ENCODE peak calls at places on chromosomes 5 and 9, in five cellular contexts. One of them, this sample, is unnamed.

GRCh38 chr5:160869962-160870521 is 18.0 kb upstream of the ATP10B start:
- DNase-seq in H9: no peak
- DNase-seq in OCI-LY7: no peak
- DNase-seq in IMR-90: no peak
- DNase-seq in GM23338: peak; percentile 35
- DNase-seq in this sample: no peak

GRCh38 chr5:12162863-12163262 is 258.6 kb upstream of the CTNND2 start:
- DNase-seq in H9: no peak
- DNase-seq in OCI-LY7: no peak
- DNase-seq in IMR-90: no peak
- DNase-seq in GM23338: no peak
- DNase-seq in this sample: no peak

GRCh38 chr5:1526681-1527131 is 2.9 kb upstream of the LPCAT1 start:
- DNase-seq in H9: no peak
- DNase-seq in OCI-LY7: peak; percentile 32
- DNase-seq in IMR-90: no peak
- DNase-seq in GM23338: no peak
- DNase-seq in this sample: no peak

GRCh38 chr9:89483592-89484474 is 14.1 kb downstream of the SEMA4D start:
- DNase-seq in H9: peak; percentile 23
- DNase-seq in OCI-LY7: peak; percentile 72
- DNase-seq in GM23338: no peak
- DNase-seq in IMR-90: no peak
- DNase-seq in this sample: no peak

GRCh38 chr5:154523704-154524103 is 45.7 kb upstream of the HAND1 start:
- DNase-seq in H9: no peak
- DNase-seq in OCI-LY7: no peak
- DNase-seq in GM23338: no peak
- DNase-seq in IMR-90: no peak
- DNase-seq in this sample: no peak

GRCh38 chr5:52947851-52948250 is 41.3 kb upstream of the ITGA2 start:
- DNase-seq in GM23338: no peak
- DNase-seq in H9: no peak
- DNase-seq in IMR-90: peak; percentile 37
- DNase-seq in OCI-LY7: no peak
- DNase-seq in this sample: no peak

GRCh38 chr5:6775595-6775994 is 62.4 kb downstream of the TENT4A start:
- DNase-seq in H9: no peak
- DNase-seq in GM23338: no peak
- DNase-seq in IMR-90: no peak
- DNase-seq in OCI-LY7: no peak
- DNase-seq in this sample: no peak

GRCh38 chr5:125412561-125413535 is 666.4 kb upstream of the ZNF608 start:
- DNase-seq in GM23338: peak; percentile 85
- DNase-seq in OCI-LY7: peak; percentile 37
- DNase-seq in H9: peak; percentile 87
- DNase-seq in IMR-90: peak; percentile 91
- DNase-seq in this sample: peak; percentile 39

GRCh38 chr5:181035991-181036815 is 3.9 kb upstream of the BTNL9 start:
- DNase-seq in OCI-LY7: no peak
- DNase-seq in GM23338: no peak
- DNase-seq in IMR-90: no peak
- DNase-seq in H9: no peak
- DNase-seq in this sample: no peak

GRCh38 chr9:124260769-124261603 is 3.2 kb downstream of the NEK6 start:
- DNase-seq in IMR-90: peak; percentile 69
- DNase-seq in H9: no peak
- DNase-seq in OCI-LY7: peak; percentile 33
- DNase-seq in GM23338: no peak
- DNase-seq in this sample: peak; percentile 77

GRCh38 chr5:149014634-149015033 is 48.2 kb downstream of the SH3TC2 start:
- DNase-seq in GM23338: no peak
- DNase-seq in OCI-LY7: no peak
- DNase-seq in H9: no peak
- DNase-seq in IMR-90: no peak
- DNase-seq in this sample: no peak

GRCh38 chr5:146533260-146533857 is 17.4 kb upstream of the GPR151 start:
- DNase-seq in H9: peak; percentile 83
- DNase-seq in IMR-90: peak; percentile 50
- DNase-seq in OCI-LY7: peak; percentile 81
- DNase-seq in GM23338: peak; percentile 91
- DNase-seq in this sample: peak; percentile 39

GRCh38 chr5:15695171-15695676 is 195.2 kb downstream of the FBXL7 start:
- DNase-seq in H9: no peak
- DNase-seq in GM23338: no peak
- DNase-seq in OCI-LY7: no peak
- DNase-seq in IMR-90: peak; percentile 50
- DNase-seq in this sample: no peak

GRCh38 chr5:123722451-123722850 is 210.5 kb downstream of the CSNK1G3 start:
- DNase-seq in IMR-90: no peak
- DNase-seq in GM23338: no peak
- DNase-seq in H9: no peak
- DNase-seq in OCI-LY7: no peak
- DNase-seq in this sample: no peak

GRCh38 chr5:125992050-125992449 is 431.2 kb upstream of the GRAMD2B start:
- DNase-seq in IMR-90: no peak
- DNase-seq in GM23338: no peak
- DNase-seq in H9: no peak
- DNase-seq in OCI-LY7: no peak
- DNase-seq in this sample: no peak

GRCh38 chr5:74233571-74233970 is 407.0 kb downstream of the ENC1 start:
- DNase-seq in OCI-LY7: no peak
- DNase-seq in IMR-90: peak; percentile 84
- DNase-seq in GM23338: no peak
- DNase-seq in H9: no peak
- DNase-seq in this sample: peak; percentile 89

GRCh38 chr5:141475625-141476131 is at the start of gene PCDHGC3:
- DNase-seq in OCI-LY7: peak; percentile 85
- DNase-seq in GM23338: peak; percentile 95
- DNase-seq in H9: peak; percentile 94
- DNase-seq in IMR-90: peak; percentile 95
- DNase-seq in this sample: peak; percentile 71

GRCh38 chr5:108260105-108260857 is 121.6 kb downstream of the FBXL17 start:
- DNase-seq in GM23338: peak; percentile 95
- DNase-seq in OCI-LY7: peak; percentile 64
- DNase-seq in H9: peak; percentile 80
- DNase-seq in IMR-90: peak; percentile 85
- DNase-seq in this sample: peak; percentile 43

GRCh38 chr5:14332038-14332631 is 189.0 kb downstream of the TRIO start:
- DNase-seq in OCI-LY7: no peak
- DNase-seq in IMR-90: no peak
- DNase-seq in GM23338: no peak
- DNase-seq in H9: no peak
- DNase-seq in this sample: no peak
- H3K4me2 ChIP-seq in OCI-LY7: no peak overlapping the region
- H3K4me2 ChIP-seq in IMR-90: no peak overlapping the region
- H3K4me2 ChIP-seq in GM23338: no peak overlapping the region
- H3K4me2 ChIP-seq in H9: no peak overlapping the region
- H3K4me2 ChIP-seq in this sample: no peak overlapping the region

GRCh38 chr5:482506-482905 is 39.5 kb downstream of the EXOC3 start:
- DNase-seq in GM23338: no peak
- DNase-seq in IMR-90: no peak
- DNase-seq in H9: no peak
- DNase-seq in OCI-LY7: no peak
- DNase-seq in this sample: no peak

GRCh38 chr5:482021-482420 is 39.0 kb downstream of the EXOC3 start:
- DNase-seq in OCI-LY7: no peak
- DNase-seq in GM23338: no peak
- DNase-seq in IMR-90: no peak
- DNase-seq in H9: no peak
- DNase-seq in this sample: no peak

GRCh38 chr5:479566-480319 is 36.8 kb downstream of the EXOC3 start:
- DNase-seq in GM23338: no peak
- DNase-seq in IMR-90: no peak
- DNase-seq in H9: no peak
- DNase-seq in OCI-LY7: no peak
- DNase-seq in this sample: no peak

GRCh38 chr5:483011-483410 is 40.0 kb downstream of the EXOC3 start:
- DNase-seq in IMR-90: no peak
- DNase-seq in OCI-LY7: no peak
- DNase-seq in H9: no peak
- DNase-seq in GM23338: no peak
- DNase-seq in this sample: no peak

DNA sequence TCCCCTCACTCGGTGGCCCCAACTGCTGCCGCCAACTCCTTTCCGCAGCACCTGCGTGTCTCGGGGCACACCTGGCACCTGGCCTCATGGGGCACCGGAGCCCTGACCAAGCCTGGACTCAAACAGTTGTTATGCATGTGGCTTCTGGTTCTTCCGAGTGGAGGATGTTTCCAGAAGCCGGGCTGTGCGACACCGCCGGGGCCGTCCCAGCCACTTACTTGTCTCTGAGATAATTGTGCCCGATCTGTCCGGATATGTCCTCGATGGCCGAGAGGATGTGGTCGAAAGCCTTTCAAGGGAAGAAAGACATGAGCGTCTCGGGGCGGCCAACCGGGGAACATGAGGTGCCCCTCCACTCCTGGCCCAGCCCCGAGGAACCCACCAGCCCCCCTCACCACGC is 38.4 kb downstream of the EXOC3 start:
- DNase-seq in GM23338: no peak
- DNase-seq in OCI-LY7: no peak
- DNase-seq in IMR-90: no peak
- DNase-seq in H9: no peak
- DNase-seq in this sample: no peak
- H3K4me2 ChIP-seq in GM23338: no peak overlapping the region
- H3K4me2 ChIP-seq in OCI-LY7: no peak overlapping the region
- H3K4me2 ChIP-seq in IMR-90: no peak overlapping the region
- H3K4me2 ChIP-seq in H9: no peak overlapping the region
- H3K4me2 ChIP-seq in this sample: no peak overlapping the region

GRCh38 chr9:132384376-132384775 is 22.3 kb downstream of the TTF1 start:
- DNase-seq in OCI-LY7: peak; percentile 88
- DNase-seq in GM23338: no peak
- DNase-seq in H9: no peak
- DNase-seq in IMR-90: no peak
- DNase-seq in this sample: no peak
- H3K4me2 ChIP-seq in OCI-LY7: peak overlapping the region; percentile 87
- H3K4me2 ChIP-seq in GM23338: no peak overlapping the region
- H3K4me2 ChIP-seq in H9: no peak overlapping the region
- H3K4me2 ChIP-seq in IMR-90: no peak overlapping the region
- H3K4me2 ChIP-seq in this sample: no peak overlapping the region

DNA sequence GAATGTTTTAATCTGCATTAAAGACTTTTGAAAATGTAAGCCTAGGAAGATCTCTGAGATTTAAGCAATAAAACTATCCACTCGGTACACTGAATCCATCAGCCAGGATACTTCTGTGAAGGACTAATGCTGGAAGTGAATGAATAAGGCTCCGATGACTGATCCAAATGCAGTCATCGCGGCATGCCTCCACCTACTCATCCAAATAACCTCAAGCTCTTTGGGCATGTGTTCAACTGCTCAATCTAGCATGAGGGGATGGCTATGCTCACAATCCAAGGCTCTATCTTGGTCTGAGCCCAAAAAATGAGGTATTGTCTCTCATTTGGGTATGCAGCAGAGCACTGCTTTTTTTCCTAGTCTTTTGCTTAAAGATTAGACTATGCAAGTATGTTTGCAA is 19.2 kb downstream of the MARCHF3 start:
- DNase-seq in GM23338: no peak
- DNase-seq in IMR-90: peak; percentile 97
- DNase-seq in OCI-LY7: no peak
- DNase-seq in H9: no peak
- DNase-seq in this sample: no peak
- H3K4me2 ChIP-seq in GM23338: no peak overlapping the region
- H3K4me2 ChIP-seq in IMR-90: peak overlapping the region; percentile 24
- H3K4me2 ChIP-seq in OCI-LY7: no peak overlapping the region
- H3K4me2 ChIP-seq in H9: no peak overlapping the region
- H3K4me2 ChIP-seq in this sample: no peak overlapping the region

GRCh38 chr5:174301848-174302625 is 256.5 kb downstream of the NSG2 start:
- DNase-seq in IMR-90: no peak
- DNase-seq in GM23338: no peak
- DNase-seq in H9: peak; percentile 15
- DNase-seq in OCI-LY7: no peak
- DNase-seq in this sample: no peak

GRCh38 chr5:174303437-174304045 is 258.0 kb downstream of the NSG2 start:
- DNase-seq in H9: peak; percentile 15
- DNase-seq in IMR-90: no peak
- DNase-seq in GM23338: no peak
- DNase-seq in OCI-LY7: no peak
- DNase-seq in this sample: no peak

GRCh38 chr5:174305241-174305681 is 259.8 kb downstream of the NSG2 start:
- DNase-seq in OCI-LY7: no peak
- DNase-seq in GM23338: no peak
- DNase-seq in IMR-90: no peak
- DNase-seq in H9: peak; percentile 15
- DNase-seq in this sample: no peak

GRCh38 chr5:174300941-174301761 is 255.6 kb downstream of the NSG2 start:
- DNase-seq in IMR-90: no peak
- DNase-seq in OCI-LY7: no peak
- DNase-seq in H9: peak; percentile 13
- DNase-seq in GM23338: no peak
- DNase-seq in this sample: no peak

DNA sequence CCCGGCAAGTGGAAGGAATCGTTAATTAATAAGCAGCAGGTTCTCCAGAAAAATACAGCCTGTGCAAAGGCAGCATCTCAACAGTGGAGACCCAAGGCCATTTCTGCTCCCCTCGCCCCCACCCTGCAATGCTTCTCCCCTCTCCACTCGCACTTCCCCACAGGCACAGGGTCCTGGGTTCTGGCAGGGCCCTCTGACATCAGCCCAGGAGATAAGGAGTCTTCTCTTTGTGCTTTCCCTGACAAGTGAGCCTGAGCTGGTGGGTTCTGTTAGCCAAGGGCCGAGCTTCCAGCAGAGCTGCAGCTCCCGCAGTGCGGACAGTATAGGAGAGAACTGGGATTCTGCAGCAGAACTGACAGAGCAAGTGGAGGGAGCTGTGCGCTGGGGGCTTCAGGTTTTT is 257.5 kb downstream of the NSG2 start:
- DNase-seq in H9: no peak
- DNase-seq in GM23338: no peak
- DNase-seq in OCI-LY7: no peak
- DNase-seq in IMR-90: no peak
- DNase-seq in this sample: no peak
- H3K4me2 ChIP-seq in H9: no peak overlapping the region
- H3K4me2 ChIP-seq in GM23338: no peak overlapping the region
- H3K4me2 ChIP-seq in OCI-LY7: no peak overlapping the region
- H3K4me2 ChIP-seq in IMR-90: no peak overlapping the region
- H3K4me2 ChIP-seq in this sample: no peak overlapping the region

GRCh38 chr5:115553082-115553481 is 8.5 kb upstream of the FEM1C start:
- DNase-seq in OCI-LY7: no peak
- DNase-seq in GM23338: no peak
- DNase-seq in H9: no peak
- DNase-seq in IMR-90: peak; percentile 46
- DNase-seq in this sample: no peak
- H3K4me2 ChIP-seq in OCI-LY7: no peak overlapping the region
- H3K4me2 ChIP-seq in GM23338: no peak overlapping the region
- H3K4me2 ChIP-seq in H9: no peak overlapping the region
- H3K4me2 ChIP-seq in IMR-90: no peak overlapping the region
- H3K4me2 ChIP-seq in this sample: no peak overlapping the region

GRCh38 chr5:103502651-103503050 is 59.9 kb downstream of the NUDT12 start:
- DNase-seq in H9: no peak
- DNase-seq in OCI-LY7: no peak
- DNase-seq in GM23338: no peak
- DNase-seq in IMR-90: no peak
- DNase-seq in this sample: no peak
- H3K4me2 ChIP-seq in H9: no peak overlapping the region
- H3K4me2 ChIP-seq in OCI-LY7: no peak overlapping the region
- H3K4me2 ChIP-seq in GM23338: peak overlapping the region; percentile 0
- H3K4me2 ChIP-seq in IMR-90: no peak overlapping the region
- H3K4me2 ChIP-seq in this sample: no peak overlapping the region

This sample was measured in PC-9.